ENCODE peak calls at places on chromosome 16, in ten cellular contexts. W, R, J, H, C, F, A, Y, T and S are unnamed samples.

GRCh38 chr16:2238396-2239230 is 2.4 kb downstream of the DNASE1L2 start:
- DNase-seq in W (peak; percentile 77), R (no peak), J (no peak), H (no peak), C (no peak), F (no peak), A (no peak), Y (no peak), T (peak; percentile 38), S (no peak)

GRCh38 chr16:47110939-47111338 is 32.8 kb downstream of the NETO2 start:
- DNase-seq in W (peak; percentile 22), R (no peak), J (no peak), H (no peak), C (peak; percentile 4), F (no peak), A (no peak), Y (no peak), T (no peak), S (no peak)

GRCh38 chr16:21222495-21223337 is 10.8 kb upstream of the ANKS4B start:
- DNase-seq in W (peak; percentile 31), R (no peak), J (no peak), H (no peak), C (no peak), F (no peak), A (no peak), Y (no peak), T (no peak), S (no peak)

GRCh38 chr16:26963109-26963508 is 103.6 kb upstream of the C16orf82 start:
- DNase-seq in W (no peak), R (no peak), J (no peak), H (no peak), C (peak; percentile 9), F (peak; percentile 51), A (peak; percentile 36), Y (peak; percentile 9), T (peak; percentile 63), S (no peak)

GRCh38 chr16:88566158-88566557 is 4.0 kb upstream of the ZC3H18 start:
- DNase-seq in W (no peak), R (no peak), J (no peak), H (peak; percentile 65), C (peak; percentile 64), F (peak; percentile 92), A (peak; percentile 75), Y (no peak), T (no peak), S (no peak)

GRCh38 chr16:81608515-81609209 is 164.1 kb downstream of the CMIP start:
- DNase-seq in W (peak; percentile 97), R (no peak), J (no peak), H (peak; percentile 81), C (peak; percentile 90), F (no peak), A (peak; percentile 65), Y (peak; percentile 28), T (no peak), S (peak; percentile 54)

GRCh38 chr16:88505405-88506082 is 52.5 kb downstream of the ZFPM1 start:
- DNase-seq in W (peak; percentile 94), R (peak; percentile 36), J (no peak), H (no peak), C (peak; percentile 9), F (peak; percentile 87), A (no peak), Y (peak; percentile 46), T (peak; percentile 65), S (no peak)

GRCh38 chr16:68384293-68385255 is 63.7 kb downstream of the SMPD3 start:
- DNase-seq in W (peak; percentile 61), R (no peak), J (no peak), H (no peak), C (no peak), F (no peak), A (no peak), Y (no peak), T (no peak), S (no peak)

GRCh38 chr16:13435415-13435814 is 484.5 kb upstream of the ERCC4 start:
- DNase-seq in W (no peak), R (no peak), J (no peak), H (no peak), C (no peak), F (no peak), A (no peak), Y (no peak), T (no peak), S (no peak)

GRCh38 chr16:13436641-13437423 is 483.1 kb upstream of the ERCC4 start:
- DNase-seq in W (no peak), R (no peak), J (no peak), H (peak; percentile 28), C (no peak), F (peak; percentile 5), A (no peak), Y (no peak), T (no peak), S (peak; percentile 29)

GRCh38 chr16:13438064-13438463 is 481.9 kb upstream of the ERCC4 start:
- DNase-seq in W (no peak), R (no peak), J (no peak), H (no peak), C (no peak), F (no peak), A (no peak), Y (no peak), T (no peak), S (no peak)

GRCh38 chr16:13439766-13440165 is 480.2 kb upstream of the ERCC4 start:
- DNase-seq in W (no peak), R (no peak), J (no peak), H (no peak), C (no peak), F (no peak), A (no peak), Y (no peak), T (no peak), S (no peak)

GRCh38 chr16:13435873-13436474 is 484.0 kb upstream of the ERCC4 start:
- DNase-seq in W (no peak), R (no peak), J (no peak), H (no peak), C (no peak), F (no peak), A (no peak), Y (no peak), T (no peak), S (no peak)
- TF ChIP-seq CTCF in W (no peak), R (no peak), J (no peak), H (no peak), C (no peak), F (no peak), A (no peak), Y (no peak), T (peak; percentile 18), S (no peak)

GRCh38 chr16:83602797-83603735 is 204.7 kb upstream of the HSBP1 start:
- DNase-seq in W (no peak), R (no peak), J (no peak), H (no peak), C (no peak), F (no peak), A (no peak), Y (no peak), T (no peak), S (no peak)

GRCh38 chr16:83603981-83604570 is 203.7 kb upstream of the HSBP1 start:
- DNase-seq in W (no peak), R (no peak), J (no peak), H (no peak), C (no peak), F (no peak), A (no peak), Y (no peak), T (no peak), S (no peak)

GRCh38 chr16:83609178-83609577 is 198.6 kb upstream of the HSBP1 start:
- DNase-seq in W (no peak), R (no peak), J (no peak), H (no peak), C (peak; percentile 37), F (no peak), A (no peak), Y (no peak), T (no peak), S (no peak)

DNA sequence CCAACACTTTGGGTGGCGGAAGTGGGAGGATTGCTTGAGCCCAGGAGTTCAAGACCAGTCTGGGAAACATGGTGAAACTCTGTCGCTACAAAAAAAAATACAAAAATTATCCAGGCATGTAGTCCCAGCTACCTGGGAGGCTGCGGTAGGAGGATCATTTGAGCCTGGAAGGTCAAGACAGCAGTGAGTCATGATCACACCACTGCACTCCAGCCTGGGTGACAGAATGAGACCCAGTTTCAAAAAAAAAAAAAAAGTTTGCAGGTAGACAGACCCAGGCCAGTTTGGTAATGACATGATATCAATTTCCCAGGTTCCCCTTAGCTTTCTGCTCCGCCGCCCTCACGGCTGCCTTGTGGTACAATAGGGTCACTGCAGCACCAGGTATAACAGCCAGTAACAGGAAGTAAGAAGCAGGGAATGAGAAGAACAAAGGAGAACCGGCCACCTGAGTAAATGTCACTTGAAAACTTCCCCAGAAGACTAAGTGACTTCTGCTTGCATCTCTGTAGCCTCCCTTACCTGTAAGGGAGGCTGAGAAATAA is 201.2 kb upstream of the HSBP1 start:
- DNase-seq in W (no peak), R (no peak), J (no peak), H (no peak), C (no peak), F (no peak), A (no peak), Y (no peak), T (peak; percentile 25), S (no peak)
- TF ChIP-seq CTCF in W (no peak), R (no peak), J (no peak), H (no peak), C (no peak), F (no peak), A (no peak), Y (no peak), T (no peak), S (no peak)

GRCh38 chr16:78249056-78249455 is 149.6 kb downstream of the WWOX start:
- DNase-seq in W (no peak), R (no peak), J (peak; percentile 65), H (no peak), C (no peak), F (no peak), A (no peak), Y (peak; percentile 30), T (peak; percentile 54), S (no peak)
- TF ChIP-seq CTCF in W (no peak), R (no peak), J (no peak), H (no peak), C (no peak), F (no peak), A (no peak), Y (no peak), T (no peak), S (no peak)

DNA sequence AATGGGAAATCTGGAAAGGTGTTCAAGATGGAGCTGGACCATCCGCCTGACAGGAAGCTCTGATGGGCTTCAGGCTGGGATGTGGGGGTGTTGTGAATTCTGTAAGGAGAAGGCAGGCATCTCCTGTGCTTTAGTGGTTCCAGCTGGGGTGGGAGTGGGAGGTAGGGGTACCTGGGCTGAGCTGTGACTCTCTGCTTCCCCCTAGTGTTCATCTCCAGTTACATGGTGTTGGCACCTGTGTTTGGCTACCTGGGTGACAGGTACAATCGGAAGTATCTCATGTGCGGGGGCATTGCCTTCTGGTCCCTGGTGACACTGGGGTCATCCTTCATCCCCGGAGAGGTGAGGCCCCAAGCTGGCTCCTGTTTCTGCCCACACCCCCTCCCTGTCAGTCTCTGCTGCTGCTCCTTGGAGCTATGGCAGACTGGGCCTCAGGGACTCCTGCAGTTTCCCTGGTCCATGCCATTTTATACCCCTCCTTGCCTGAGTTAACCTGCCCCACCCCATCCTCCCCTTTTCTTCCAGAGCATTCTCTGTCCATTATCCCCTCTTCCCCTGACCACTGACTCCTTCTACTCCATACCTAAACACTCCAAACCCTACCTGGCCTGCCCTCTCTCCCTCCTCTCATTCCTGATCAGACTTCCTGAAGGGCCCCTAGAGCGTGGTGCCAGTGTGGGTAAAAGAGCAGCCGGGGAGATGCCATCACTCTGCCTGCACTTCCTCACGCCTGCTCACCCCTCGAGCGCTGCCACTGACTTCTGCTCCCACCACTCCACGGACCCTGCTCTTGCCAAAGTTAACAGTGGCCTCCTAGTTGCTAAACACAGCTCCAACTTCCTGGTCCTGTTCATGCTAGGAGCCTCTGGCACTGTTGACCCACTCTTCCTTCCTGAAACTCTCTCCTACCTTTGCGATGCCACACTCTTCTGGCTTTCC is 3.4 kb downstream of the SPNS1 start:
- DNase-seq in W (peak; percentile 67), R (peak; percentile 35), J (no peak), H (no peak), C (no peak), F (no peak), A (no peak), Y (peak; percentile 15), T (peak; percentile 55), S (peak; percentile 51)
- TF ChIP-seq CTCF in W (peak; percentile 15), R (peak; percentile 65), J (no peak), H (peak; percentile 12), C (peak; percentile 17), F (peak; percentile 65), A (no peak), Y (peak; percentile 53), T (peak; percentile 44), S (peak; percentile 20)